ENCODE peak calls at places on chromosomes 4 and X, in seven cellular contexts. One of them, this sample, is unnamed.

GRCh38 chrX:122555925-122556324 is 628.2 kb upstream of the GRIA3 start:
- DNase-seq in uterus: no peak
- DNase-seq in heart right ventricle: no peak
- DNase-seq in ovary: no peak
- DNase-seq in tibial artery: no peak
- DNase-seq in cardiac muscle cell: no peak
- DNase-seq in Peyer's patch: no peak
- DNase-seq in this sample: no peak

GRCh38 chr4:142242156-142242555 is 603.9 kb downstream of the INPP4B start:
- DNase-seq in uterus: no peak
- DNase-seq in heart right ventricle: no peak
- DNase-seq in ovary: no peak
- DNase-seq in tibial artery: no peak
- DNase-seq in cardiac muscle cell: no peak
- DNase-seq in Peyer's patch: no peak
- DNase-seq in this sample: no peak

GRCh38 chrX:43870758-43871419 is 11.4 kb downstream of the MAOB start:
- DNase-seq in uterus: no peak
- DNase-seq in heart right ventricle: peak
- DNase-seq in ovary: no peak
- DNase-seq in tibial artery: no peak
- DNase-seq in cardiac muscle cell: no peak
- DNase-seq in Peyer's patch: no peak
- DNase-seq in this sample: no peak

GRCh38 chr4:646460-646859 is 21.1 kb downstream of the PDE6B start:
- DNase-seq in uterus: no peak
- DNase-seq in heart right ventricle: no peak
- DNase-seq in ovary: no peak
- DNase-seq in tibial artery: no peak
- DNase-seq in cardiac muscle cell: no peak
- DNase-seq in Peyer's patch: no peak
- DNase-seq in this sample: no peak

GRCh38 chr4:98780111-98780549 is 121.7 kb upstream of the TSPAN5 start:
- DNase-seq in uterus: no peak
- DNase-seq in heart right ventricle: no peak
- DNase-seq in ovary: no peak
- DNase-seq in tibial artery: no peak
- DNase-seq in cardiac muscle cell: peak
- DNase-seq in Peyer's patch: no peak
- DNase-seq in this sample: no peak

GRCh38 chr4:149465941-149466340 is 349.7 kb downstream of the IQCM start:
- DNase-seq in uterus: no peak
- DNase-seq in heart right ventricle: no peak
- DNase-seq in ovary: no peak
- DNase-seq in tibial artery: no peak
- DNase-seq in cardiac muscle cell: peak
- DNase-seq in Peyer's patch: no peak
- DNase-seq in this sample: no peak

GRCh38 chr4:41873380-41874295 is 61.6 kb upstream of the TMEM33 start:
- DNase-seq in uterus: no peak
- DNase-seq in heart right ventricle: no peak
- DNase-seq in ovary: no peak
- DNase-seq in tibial artery: no peak
- DNase-seq in cardiac muscle cell: no peak
- DNase-seq in Peyer's patch: no peak
- DNase-seq in this sample: no peak

GRCh38 chrX:154369453-154370299 is 4.8 kb downstream of the FLNA start:
- DNase-seq in uterus: peak
- DNase-seq in heart right ventricle: peak
- DNase-seq in ovary: peak
- DNase-seq in tibial artery: peak
- DNase-seq in cardiac muscle cell: peak
- DNase-seq in Peyer's patch: peak
- DNase-seq in this sample: peak

GRCh38 chrX:83469551-83469950 is 38.5 kb upstream of the POU3F4 start:
- DNase-seq in uterus: no peak
- DNase-seq in heart right ventricle: no peak
- DNase-seq in ovary: no peak
- DNase-seq in tibial artery: no peak
- DNase-seq in cardiac muscle cell: no peak
- DNase-seq in Peyer's patch: no peak
- DNase-seq in this sample: peak

GRCh38 chr4:37896206-37896605 is 5.3 kb downstream of the TBC1D1 start:
- DNase-seq in uterus: no peak
- DNase-seq in heart right ventricle: no peak
- DNase-seq in ovary: no peak
- DNase-seq in tibial artery: no peak
- DNase-seq in cardiac muscle cell: no peak
- DNase-seq in Peyer's patch: no peak
- DNase-seq in this sample: no peak

GRCh38 chr4:90211174-90211573 is 84.0 kb downstream of the CCSER1 start:
- DNase-seq in uterus: no peak
- DNase-seq in heart right ventricle: no peak
- DNase-seq in ovary: no peak
- DNase-seq in tibial artery: no peak
- DNase-seq in cardiac muscle cell: no peak
- DNase-seq in Peyer's patch: no peak
- DNase-seq in this sample: no peak

GRCh38 chr4:32499176-32499575 is 1779.0 kb downstream of the PCDH7 start:
- DNase-seq in uterus: no peak
- DNase-seq in heart right ventricle: no peak
- DNase-seq in ovary: no peak
- DNase-seq in tibial artery: no peak
- DNase-seq in cardiac muscle cell: peak
- DNase-seq in Peyer's patch: no peak
- DNase-seq in this sample: no peak

GRCh38 chrX:19852014-19853005 is 35.1 kb downstream of the SH3KBP1 start:
- DNase-seq in uterus: no peak
- DNase-seq in heart right ventricle: peak
- DNase-seq in ovary: no peak
- DNase-seq in tibial artery: no peak
- DNase-seq in cardiac muscle cell: peak
- DNase-seq in Peyer's patch: no peak
- DNase-seq in this sample: no peak

GRCh38 chr4:25252230-25253071 is 18.6 kb downstream of the PI4K2B start:
- DNase-seq in uterus: no peak
- DNase-seq in heart right ventricle: no peak
- DNase-seq in ovary: no peak
- DNase-seq in tibial artery: no peak
- DNase-seq in cardiac muscle cell: no peak
- DNase-seq in Peyer's patch: no peak
- DNase-seq in this sample: no peak

GRCh38 chr4:173827707-173828106 is 297.7 kb upstream of the HAND2 start:
- DNase-seq in uterus: no peak
- DNase-seq in heart right ventricle: no peak
- DNase-seq in ovary: no peak
- DNase-seq in tibial artery: no peak
- DNase-seq in cardiac muscle cell: peak
- DNase-seq in Peyer's patch: no peak
- DNase-seq in this sample: no peak

GRCh38 chr4:152063301-152064235 is 302.8 kb upstream of the GATB start:
- DNase-seq in uterus: no peak
- DNase-seq in heart right ventricle: no peak
- DNase-seq in ovary: no peak
- DNase-seq in tibial artery: no peak
- DNase-seq in cardiac muscle cell: no peak
- DNase-seq in Peyer's patch: no peak
- DNase-seq in this sample: no peak

GRCh38 chr4:53461244-53461643 is 83.8 kb downstream of the FIP1L1 start:
- DNase-seq in uterus: no peak
- DNase-seq in heart right ventricle: no peak
- DNase-seq in ovary: no peak
- DNase-seq in tibial artery: no peak
- DNase-seq in cardiac muscle cell: peak
- DNase-seq in Peyer's patch: no peak
- DNase-seq in this sample: no peak

GRCh38 chrX:49627030-49627777 is 28.4 kb downstream of the GAGE1 start:
- DNase-seq in uterus: no peak
- DNase-seq in heart right ventricle: peak
- DNase-seq in ovary: no peak
- DNase-seq in tibial artery: no peak
- DNase-seq in cardiac muscle cell: peak
- DNase-seq in Peyer's patch: no peak
- DNase-seq in this sample: no peak

GRCh38 chrX:23902419-23902818 is 5.3 kb downstream of the APOO start:
- DNase-seq in uterus: no peak
- DNase-seq in heart right ventricle: peak
- DNase-seq in ovary: no peak
- DNase-seq in tibial artery: no peak
- DNase-seq in cardiac muscle cell: peak
- DNase-seq in Peyer's patch: no peak
- DNase-seq in this sample: no peak

GRCh38 chr4:109294468-109295020 is 7.9 kb downstream of the COL25A1 start:
- DNase-seq in uterus: no peak
- DNase-seq in heart right ventricle: no peak
- DNase-seq in ovary: no peak
- DNase-seq in tibial artery: no peak
- DNase-seq in cardiac muscle cell: no peak
- DNase-seq in Peyer's patch: no peak
- DNase-seq in this sample: no peak

GRCh38 chrX:74325130-74326059 is 21.4 kb downstream of the ZCCHC13 start:
- DNase-seq in uterus: no peak
- DNase-seq in heart right ventricle: no peak
- DNase-seq in ovary: no peak
- DNase-seq in tibial artery: no peak
- DNase-seq in cardiac muscle cell: no peak
- DNase-seq in Peyer's patch: no peak
- DNase-seq in this sample: no peak

GRCh38 chrX:68982476-68982875 is 153.7 kb downstream of the EFNB1 start:
- DNase-seq in uterus: no peak
- DNase-seq in heart right ventricle: no peak
- DNase-seq in ovary: no peak
- DNase-seq in tibial artery: no peak
- DNase-seq in cardiac muscle cell: no peak
- DNase-seq in Peyer's patch: no peak
- DNase-seq in this sample: no peak

GRCh38 chrX:68429216-68429615 is 4.1 kb downstream of the OPHN1 start:
- DNase-seq in uterus: no peak
- DNase-seq in heart right ventricle: no peak
- DNase-seq in ovary: no peak
- DNase-seq in tibial artery: no peak
- DNase-seq in cardiac muscle cell: peak
- DNase-seq in Peyer's patch: no peak
- DNase-seq in this sample: no peak

GRCh38 chrX:10648608-10649007 is 28.2 kb upstream of the MID1 start:
- DNase-seq in uterus: no peak
- DNase-seq in heart right ventricle: no peak
- DNase-seq in ovary: no peak
- DNase-seq in tibial artery: no peak
- DNase-seq in cardiac muscle cell: peak
- DNase-seq in Peyer's patch: no peak
- DNase-seq in this sample: no peak

GRCh38 chr4:102524691-102525090 is 23.5 kb downstream of the NFKB1 start:
- DNase-seq in uterus: no peak
- DNase-seq in heart right ventricle: no peak
- DNase-seq in ovary: no peak
- DNase-seq in tibial artery: no peak
- DNase-seq in cardiac muscle cell: no peak
- DNase-seq in Peyer's patch: no peak
- DNase-seq in this sample: no peak
- H3K27ac ChIP-seq in uterus: no peak
- H3K27ac ChIP-seq in heart right ventricle: no peak
- H3K27ac ChIP-seq in ovary: no peak
- H3K27ac ChIP-seq in tibial artery: no peak
- H3K27ac ChIP-seq in cardiac muscle cell: no peak
- H3K27ac ChIP-seq in Peyer's patch: no peak
- H3K27ac ChIP-seq in this sample: no peak

DNA sequence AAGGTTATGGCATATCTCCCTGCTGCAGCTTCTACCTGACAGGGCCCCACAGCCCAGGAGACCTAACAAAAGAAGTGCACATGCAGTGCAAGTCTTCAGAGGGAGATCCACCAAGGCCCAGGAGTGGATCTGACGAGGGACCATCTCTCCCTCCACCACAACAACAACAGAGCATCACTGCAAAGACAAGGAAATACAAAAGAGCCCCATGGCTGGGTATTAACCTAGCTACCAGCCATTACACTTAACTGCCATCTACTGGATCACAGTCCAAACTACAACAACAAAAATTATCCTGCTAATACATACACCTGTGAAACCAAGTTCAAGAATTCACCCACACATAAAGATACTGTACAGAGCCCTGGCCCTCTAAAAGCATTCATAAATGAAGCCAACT is 280.2 kb upstream of the SLC7A11 start:
- DNase-seq in uterus: no peak
- DNase-seq in heart right ventricle: no peak
- DNase-seq in ovary: no peak
- DNase-seq in tibial artery: no peak
- DNase-seq in cardiac muscle cell: peak
- DNase-seq in Peyer's patch: no peak
- DNase-seq in this sample: peak
- TF ChIP-seq CTCF in uterus: no peak
- TF ChIP-seq CTCF in heart right ventricle: no peak
- TF ChIP-seq CTCF in ovary: no peak
- TF ChIP-seq CTCF in tibial artery: no peak
- TF ChIP-seq CTCF in cardiac muscle cell: peak
- TF ChIP-seq CTCF in Peyer's patch: no peak
- TF ChIP-seq CTCF in this sample: peak

GRCh38 chrX:48509619-48510018 is 827 bp downstream of the PORCN start:
- DNase-seq in uterus: no peak
- DNase-seq in heart right ventricle: no peak
- DNase-seq in ovary: no peak
- DNase-seq in tibial artery: no peak
- DNase-seq in cardiac muscle cell: no peak
- DNase-seq in Peyer's patch: no peak
- DNase-seq in this sample: no peak
- H3K4me3 ChIP-seq in uterus: peak
- H3K4me3 ChIP-seq in heart right ventricle: peak
- H3K4me3 ChIP-seq in ovary: peak
- H3K4me3 ChIP-seq in tibial artery: peak
- H3K4me3 ChIP-seq in cardiac muscle cell: peak
- H3K4me3 ChIP-seq in Peyer's patch: peak
- H3K4me3 ChIP-seq in this sample: no peak

GRCh38 chr4:139455187-139455586 is 1.3 kb downstream of the RAB33B start:
- DNase-seq in uterus: no peak
- DNase-seq in heart right ventricle: no peak
- DNase-seq in ovary: no peak
- DNase-seq in tibial artery: no peak
- DNase-seq in cardiac muscle cell: no peak
- DNase-seq in Peyer's patch: no peak
- DNase-seq in this sample: no peak
- H3K27ac ChIP-seq in uterus: peak
- H3K27ac ChIP-seq in heart right ventricle: peak
- H3K27ac ChIP-seq in ovary: no peak
- H3K27ac ChIP-seq in tibial artery: peak
- H3K27ac ChIP-seq in cardiac muscle cell: no peak
- H3K27ac ChIP-seq in Peyer's patch: peak
- H3K27ac ChIP-seq in this sample: no peak

GRCh38 chrX:95076449-95076848 is 1402.4 kb downstream of the FAM133A start:
- DNase-seq in uterus: no peak
- DNase-seq in heart right ventricle: no peak
- DNase-seq in ovary: no peak
- DNase-seq in tibial artery: no peak
- DNase-seq in cardiac muscle cell: peak
- DNase-seq in Peyer's patch: no peak
- DNase-seq in this sample: peak
- TF ChIP-seq CTCF in uterus: no peak
- TF ChIP-seq CTCF in heart right ventricle: no peak
- TF ChIP-seq CTCF in ovary: no peak
- TF ChIP-seq CTCF in tibial artery: no peak
- TF ChIP-seq CTCF in cardiac muscle cell: peak
- TF ChIP-seq CTCF in Peyer's patch: no peak
- TF ChIP-seq CTCF in this sample: peak

This sample was measured in WERI-Rb-1.